ENCODE peak calls at places on chromosome 19, in four cellular contexts. F is A549, R is K562, O is HepG2. G is an unnamed sample.

GRCh38 chr19:17706750-17707181 is 12.5 kb upstream of the MAP1S start:
- DNase-seq in O (peak), R (peak), F (no peak), G (peak)

GRCh38 chr19:44072543-44073401 is 813 bp downstream of the ZNF284 start:
- DNase-seq in F (peak), R (no peak), O (no peak), G (no peak)

GRCh38 chr19:4007836-4008539 is 452 bp downstream of the PIAS4 start:
- DNase-seq in O (peak), R (peak), F (no peak), G (no peak)

GRCh38 chr19:1507192-1507660 is 5.6 kb downstream of the ADAMTSL5 start:
- DNase-seq in R (no peak), F (no peak), O (no peak), G (no peak)

GRCh38 chr19:30932854-30933253 is 416.4 kb downstream of the TSHZ3 start:
- DNase-seq in R (no peak), O (no peak), F (no peak), G (no peak)

GRCh38 chr19:3721131-3721899 is 13.1 kb downstream of the TJP3 start:
- DNase-seq in R (peak), F (peak), O (peak), G (peak)

GRCh38 chr19:1169921-1170885 is 3.9 kb downstream of the SBNO2 start:
- DNase-seq in O (no peak), R (no peak), F (no peak), G (peak)

GRCh38 chr19:37867831-37868230 is 38.6 kb downstream of the WDR87 start:
- DNase-seq in R (no peak), O (no peak), F (no peak), G (peak)

GRCh38 chr19:19146000-19146608 is 7.8 kb upstream of the TMEM161A start:
- DNase-seq in O (peak), F (peak), R (peak), G (peak)

GRCh38 chr19:35069706-35070105 is 28.2 kb downstream of the HPN start:
- DNase-seq in O (no peak), F (no peak), R (no peak), G (peak)

GRCh38 chr19:38252935-38253691 is 3.1 kb downstream of the PPP1R14A start:
- DNase-seq in F (no peak), O (no peak), R (no peak), G (no peak)

GRCh38 chr19:13078897-13079541 is 23.6 kb downstream of the LYL1 start:
- DNase-seq in O (no peak), F (no peak), R (peak), G (no peak)

GRCh38 chr19:35318679-35319448 is 10.1 kb upstream of the CD22 start:
- DNase-seq in F (peak), R (peak), O (peak), G (peak)

GRCh38 chr19:1438035-1438932 is at the start of gene RPS15:
- DNase-seq in R (peak), F (peak), O (peak), G (peak)

GRCh38 chr19:12544401-12544876 is 6.8 kb downstream of the ZNF564 start:
- DNase-seq in R (peak), F (no peak), O (no peak), G (peak)

GRCh38 chr19:18386543-18387251 is 739 bp downstream of the GDF15 start:
- DNase-seq in F (no peak), R (peak), O (no peak), G (peak)

GRCh38 chr19:41245779-41246297 is 18.3 kb upstream of the HNRNPUL1 start:
- DNase-seq in F (no peak), O (no peak), R (no peak), G (no peak)

GRCh38 chr19:1977116-1977515 is 36.1 kb downstream of the CSNK1G2 start:
- DNase-seq in F (no peak), O (no peak), R (peak), G (no peak)

GRCh38 chr19:40322951-40323615 is 25.1 kb downstream of the C19orf47 start:
- DNase-seq in O (no peak), F (no peak), R (no peak), G (no peak)

GRCh38 chr19:45138303-45138751 is 22.5 kb downstream of the NKPD1 start:
- DNase-seq in O (no peak), F (no peak), R (peak), G (no peak)

GRCh38 chr19:32164384-32164992 is 180.9 kb upstream of the ZNF507 start:
- DNase-seq in F (no peak), O (no peak), R (no peak), G (no peak)

GRCh38 chr19:39133431-39134270 is 8.1 kb downstream of the PAK4 start:
- DNase-seq in R (no peak), O (no peak), F (no peak), G (no peak)

GRCh38 chr19:45408121-45408520 is 1.7 kb downstream of the POLR1G start:
- DNase-seq in O (no peak), R (no peak), F (no peak), G (no peak)

GRCh38 chr19:55353803-55354697 is 469 bp downstream of the COX6B2 start:
- DNase-seq in O (no peak), R (peak), F (peak), G (peak)

GRCh38 chr19:7986321-7987083 is 18.9 kb downstream of the ELAVL1 start:
- DNase-seq in O (no peak), R (no peak), F (no peak), G (peak)

GRCh38 chr19:18617562-18617961 is 4.9 kb downstream of the TMEM59L start:
- DNase-seq in F (no peak), R (no peak), O (no peak), G (no peak)

GRCh38 chr19:58581227-58582141 is 8.3 kb upstream of the MZF1 start:
- DNase-seq in F (peak), O (peak), R (peak), G (peak)

GRCh38 chr19:54462713-54463530 is 656 bp downstream of the LENG9 start:
- DNase-seq in O (peak), R (peak), F (no peak), G (peak)

GRCh38 chr19:14472202-14472961 is 2.8 kb downstream of the PTGER1 start:
- DNase-seq in R (peak), O (no peak), F (peak), G (peak)

GRCh38 chr19:27780367-27781065 is 1432.4 kb downstream of the UQCRFS1 start:
- DNase-seq in R (no peak), F (no peak), O (no peak), G (no peak)

GRCh38 chr19:15194938-15195337 is 5.9 kb downstream of the NOTCH3 start:
- DNase-seq in R (no peak), F (no peak), O (no peak), G (peak)

GRCh38 chr19:44620667-44621066 is 7.3 kb downstream of the IGSF23 start:
- DNase-seq in O (no peak), F (no peak), R (no peak), G (peak)

GRCh38 chr19:43780706-43781525 is at the start of gene KCNN4:
- DNase-seq in O (no peak), F (peak), R (peak), G (peak)

GRCh38 chr19:35436477-35437141 is 11.4 kb upstream of the FFAR2 start:
- DNase-seq in O (no peak), R (no peak), F (no peak), G (no peak)

GRCh38 chr19:55472463-55472862 is 4.0 kb upstream of the ZNF628 start:
- DNase-seq in O (peak), R (no peak), F (no peak), G (peak)

GRCh38 chr19:15213715-15214381 is 13.1 kb upstream of the NOTCH3 start:
- DNase-seq in O (no peak), F (no peak), R (no peak), G (no peak)

GRCh38 chr19:6891761-6892385 is 4.5 kb downstream of the ADGRE1 start:
- DNase-seq in O (no peak), F (no peak), R (no peak), G (no peak)
- TF ChIP-seq BHLHE40 in O (no peak), F (no peak), R (no peak), G (no peak)

GRCh38 chr19:16518483-16519229 is 22.5 kb downstream of the C19orf44 start:
- DNase-seq in O (no peak), F (no peak), R (no peak), G (no peak)
- TF ChIP-seq MAFK in O (no peak), F (no peak), R (no peak), G (no peak)

GRCh38 chr19:46700704-46701103 is 16.2 kb downstream of the PRKD2 start:
- DNase-seq in R (no peak), O (no peak), F (no peak), G (no peak)

GRCh38 chr19:46698395-46699321 is 18.3 kb downstream of the PRKD2 start:
- DNase-seq in O (no peak), R (no peak), F (no peak), G (no peak)

DNA sequence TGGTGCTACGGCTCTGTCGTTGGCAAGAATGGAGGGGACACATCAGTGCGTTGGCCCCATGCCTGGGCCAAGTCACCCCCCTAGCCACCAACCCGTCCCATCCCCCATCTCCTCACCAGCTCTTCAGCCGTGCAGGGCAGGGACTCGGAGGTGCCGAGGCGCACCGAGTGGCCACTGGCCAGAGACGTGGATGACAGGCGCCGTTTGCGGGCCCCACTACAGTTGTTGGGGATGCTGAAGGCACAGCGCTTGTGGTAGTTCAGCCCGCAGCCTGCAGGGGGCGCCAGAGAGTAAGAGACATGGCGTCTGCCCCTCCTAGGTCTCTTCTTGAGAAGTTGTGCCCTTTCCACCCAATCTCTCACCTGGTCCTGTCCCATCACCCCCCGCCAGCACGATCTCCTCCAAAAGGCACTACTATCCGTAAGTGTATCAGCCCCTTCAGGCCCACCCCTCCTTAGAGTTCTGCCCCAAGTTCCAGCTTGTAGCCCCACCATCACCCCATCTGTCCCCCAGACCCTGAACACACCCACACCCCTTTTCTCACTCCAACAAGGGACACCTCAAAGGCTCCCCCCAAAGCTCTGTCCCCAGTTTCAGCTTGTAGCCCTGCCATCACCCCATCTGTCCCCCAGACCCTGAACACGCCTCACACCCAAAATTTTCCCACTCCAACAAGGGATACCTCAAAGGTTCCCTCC is 12.4 kb downstream of the PRKD2 start:
- DNase-seq in F (peak), O (peak), R (peak), G (no peak)
- TF ChIP-seq BHLHE40 in F (no peak), O (no peak), R (no peak), G (no peak)

GRCh38 chr19:49150106-49150943 is 4.9 kb downstream of the HRC start:
- DNase-seq in O (peak), R (peak), F (peak), G (peak)
- TF ChIP-seq MAFK in O (no peak), R (no peak), F (no peak), G (no peak)

GRCh38 chr19:6464070-6464873 is at the start of gene CRB3:
- DNase-seq in F (peak), O (peak), R (no peak), G (no peak)

GRCh38 chr19:6465663-6466062 is 1.6 kb downstream of the CRB3 start:
- DNase-seq in O (no peak), R (no peak), F (no peak), G (no peak)

GRCh38 chr19:6467384-6467783 is 3.3 kb downstream of the CRB3 start:
- DNase-seq in F (no peak), O (no peak), R (peak), G (no peak)

GRCh38 chr19:6466526-6467248 is 2.6 kb downstream of the CRB3 start:
- DNase-seq in O (no peak), R (peak), F (no peak), G (no peak)

DNA sequence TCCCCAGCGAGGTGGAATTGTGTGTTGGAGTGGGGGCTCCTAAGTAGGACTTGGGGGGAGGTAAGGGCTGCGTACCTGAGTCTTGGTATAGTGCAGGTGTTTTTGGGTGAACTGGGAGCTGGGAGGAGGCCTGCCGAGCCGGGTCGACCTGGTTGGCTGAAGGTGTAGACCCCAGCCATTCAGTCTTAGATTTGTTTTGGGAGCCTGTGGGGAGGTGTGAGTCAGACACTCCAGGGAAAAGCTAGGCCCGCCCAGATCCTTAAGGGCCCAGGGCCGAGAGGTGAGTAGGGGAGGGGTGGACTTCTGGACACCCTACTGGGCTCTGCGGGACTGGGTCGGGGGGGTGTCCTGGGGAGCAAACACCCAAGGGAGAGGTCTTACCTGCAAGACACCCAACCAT is 935 bp downstream of the CRB3 start:
- DNase-seq in R (no peak), F (no peak), O (no peak), G (no peak)
- TF ChIP-seq BHLHE40 in R (no peak), F (no peak), O (no peak), G (no peak)

GRCh38 chr19:48737360-48737998 is 2.9 kb downstream of the RASIP1 start:
- DNase-seq in F (peak), R (peak), O (no peak), G (no peak)

GRCh38 chr19:48739835-48740704 is at the start of gene RASIP1:
- DNase-seq in O (no peak), F (no peak), R (no peak), G (no peak)

GRCh38 chr19:48739400-48739825 is 997 bp downstream of the RASIP1 start:
- DNase-seq in O (no peak), R (peak), F (no peak), G (no peak)

GRCh38 chr19:48740705-48741030 is 258 bp upstream of the RASIP1 start:
- DNase-seq in R (no peak), O (no peak), F (no peak), G (no peak)

DNA sequence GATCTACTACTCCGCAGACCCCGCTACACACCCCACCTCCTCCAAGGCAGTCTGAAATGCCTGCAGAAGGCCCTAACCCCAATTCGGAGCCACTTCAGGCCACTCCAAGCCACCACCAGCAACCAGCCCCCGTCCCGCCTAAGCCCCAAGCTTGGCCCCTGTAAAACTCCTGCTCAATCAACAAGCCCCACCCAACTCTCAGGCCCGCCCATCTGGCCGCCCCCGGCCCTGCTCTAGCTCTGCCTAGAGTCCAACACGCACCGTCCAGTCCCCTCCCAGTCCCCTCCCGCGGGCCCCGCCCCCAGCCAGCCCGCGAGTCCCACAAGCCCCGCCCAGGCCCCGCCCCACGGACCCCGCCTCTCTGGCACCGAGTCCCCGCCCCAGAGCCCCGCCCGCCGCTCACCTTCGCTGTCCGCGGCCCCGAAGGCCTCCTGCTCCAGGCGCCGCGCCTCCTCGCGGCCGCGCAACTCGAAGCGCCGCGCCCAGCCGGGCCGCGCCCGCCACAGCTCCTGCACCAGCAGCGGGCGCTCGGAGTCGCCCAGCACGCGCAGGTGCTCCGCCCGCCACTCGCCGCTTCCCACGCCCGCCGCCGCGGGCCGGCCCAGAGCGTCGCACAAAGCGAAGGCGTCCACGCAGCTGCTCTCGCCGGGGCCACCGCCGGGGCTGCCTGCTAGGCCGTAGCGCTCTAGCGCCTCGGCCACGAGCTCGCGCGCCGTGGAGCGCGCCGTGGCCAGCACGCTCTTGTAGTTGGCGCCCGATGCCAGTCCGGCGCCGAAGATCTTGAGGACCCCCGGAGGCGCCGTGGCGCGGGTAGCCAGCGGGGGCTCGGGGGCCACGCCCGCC is 1.6 kb downstream of the RASIP1 start:
- DNase-seq in R (peak), F (peak), O (peak), G (peak)
- TF ChIP-seq MAFK in R (no peak), F (no peak), O (no peak), G (no peak)

GRCh38 chr19:5665781-5666513 is 14.4 kb downstream of the MICOS13 start:
- DNase-seq in F (peak), R (peak), O (peak), G (peak)

GRCh38 chr19:5666921-5667610 is 13.2 kb downstream of the MICOS13 start:
- DNase-seq in O (no peak), R (no peak), F (no peak), G (no peak)

GRCh38 chr19:5664515-5664914 is 15.8 kb downstream of the MICOS13 start:
- DNase-seq in O (no peak), R (no peak), F (no peak), G (no peak)

GRCh38 chr19:5669212-5669611 is 11.1 kb downstream of the MICOS13 start:
- DNase-seq in F (no peak), R (no peak), O (no peak), G (no peak)

DNA sequence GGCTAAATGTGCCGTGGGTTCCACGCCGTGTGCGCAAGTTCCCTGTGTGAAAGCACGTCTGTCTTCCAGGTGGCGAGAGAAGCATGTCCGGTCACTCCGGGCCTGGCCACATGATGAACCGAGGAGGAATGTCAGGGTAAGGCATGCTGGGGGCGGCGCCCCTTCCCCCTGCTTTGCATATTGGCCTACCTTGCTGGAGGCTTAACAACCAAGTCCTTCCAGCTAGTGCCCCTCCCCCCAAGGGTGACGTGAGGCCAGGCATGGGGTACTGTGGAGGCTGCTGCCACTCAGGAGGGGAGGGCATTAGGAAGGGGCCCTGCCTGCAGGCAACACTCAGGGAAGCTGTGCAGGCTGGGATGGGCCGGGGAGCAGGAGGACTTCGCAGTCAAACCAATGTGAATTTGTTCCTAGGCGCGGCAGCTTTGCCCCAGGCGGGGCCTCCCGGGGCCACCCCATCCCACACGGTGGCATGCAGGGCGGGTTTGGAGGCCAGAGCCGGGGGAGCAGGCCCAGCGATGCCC is 12.5 kb downstream of the MICOS13 start:
- DNase-seq in O (no peak), F (no peak), R (peak), G (no peak)
- TF ChIP-seq BHLHE40 in O (no peak), F (no peak), R (no peak), G (no peak)